ENCODE peak calls at places on chromosome 5, in four cellular contexts. One of them, this sample, is unnamed. For H3K9me3, the result is how much of the 10 kb centered on the place peaks cover.

GRCh38 chr5:32030686-32031478 is 143.2 kb downstream of the GOLPH3 start:
- DNase-seq in PC-3: no peak
- DNase-seq in neural progenitor cell: no peak
- DNase-seq in A549: no peak
- DNase-seq in this sample: no peak

GRCh38 chr5:72356361-72356760 is 36.2 kb downstream of the PTCD2 start:
- DNase-seq in neural progenitor cell: no peak
- DNase-seq in A549: no peak
- DNase-seq in PC-3: no peak
- DNase-seq in this sample: no peak

GRCh38 chr5:79020861-79021561 is 35.9 kb upstream of the ARSB start:
- DNase-seq in A549: peak
- DNase-seq in neural progenitor cell: peak
- DNase-seq in PC-3: peak
- DNase-seq in this sample: peak

GRCh38 chr5:164748861-164749260 is 1243.4 kb downstream of the MAT2B start:
- DNase-seq in A549: no peak
- DNase-seq in PC-3: no peak
- DNase-seq in neural progenitor cell: no peak
- DNase-seq in this sample: no peak

GRCh38 chr5:51039915-51040314 is 343.3 kb upstream of the ISL1 start:
- DNase-seq in neural progenitor cell: no peak
- DNase-seq in PC-3: no peak
- DNase-seq in A549: no peak
- DNase-seq in this sample: no peak

GRCh38 chr5:180433029-180433416 is 61.2 kb upstream of the CNOT6 start:
- DNase-seq in neural progenitor cell: no peak
- DNase-seq in A549: no peak
- DNase-seq in PC-3: no peak
- DNase-seq in this sample: no peak

GRCh38 chr5:165576678-165577275 is 2071.4 kb downstream of the MAT2B start:
- DNase-seq in A549: no peak
- DNase-seq in PC-3: no peak
- DNase-seq in neural progenitor cell: no peak
- DNase-seq in this sample: no peak

GRCh38 chr5:167912944-167913343 is 378.5 kb upstream of the WWC1 start:
- DNase-seq in neural progenitor cell: no peak
- DNase-seq in PC-3: no peak
- DNase-seq in A549: no peak
- DNase-seq in this sample: no peak

GRCh38 chr5:137344723-137345322 is 154.3 kb downstream of the SPOCK1 start:
- DNase-seq in neural progenitor cell: peak
- DNase-seq in PC-3: peak
- DNase-seq in A549: peak
- DNase-seq in this sample: peak

GRCh38 chr5:17001418-17001817 is 65.3 kb upstream of the MYO10 start:
- DNase-seq in neural progenitor cell: no peak
- DNase-seq in PC-3: peak
- DNase-seq in A549: no peak
- DNase-seq in this sample: no peak

GRCh38 chr5:17005087-17005828 is 69.2 kb upstream of the MYO10 start:
- DNase-seq in neural progenitor cell: peak
- DNase-seq in PC-3: no peak
- DNase-seq in A549: no peak
- DNase-seq in this sample: no peak

GRCh38 chr5:17004441-17005086 is 68.5 kb upstream of the MYO10 start:
- DNase-seq in neural progenitor cell: no peak
- DNase-seq in A549: no peak
- DNase-seq in PC-3: no peak
- DNase-seq in this sample: no peak

GRCh38 chr5:16995372-16995771 is 59.3 kb upstream of the MYO10 start:
- DNase-seq in neural progenitor cell: no peak
- DNase-seq in A549: no peak
- DNase-seq in PC-3: no peak
- DNase-seq in this sample: no peak

DNA sequence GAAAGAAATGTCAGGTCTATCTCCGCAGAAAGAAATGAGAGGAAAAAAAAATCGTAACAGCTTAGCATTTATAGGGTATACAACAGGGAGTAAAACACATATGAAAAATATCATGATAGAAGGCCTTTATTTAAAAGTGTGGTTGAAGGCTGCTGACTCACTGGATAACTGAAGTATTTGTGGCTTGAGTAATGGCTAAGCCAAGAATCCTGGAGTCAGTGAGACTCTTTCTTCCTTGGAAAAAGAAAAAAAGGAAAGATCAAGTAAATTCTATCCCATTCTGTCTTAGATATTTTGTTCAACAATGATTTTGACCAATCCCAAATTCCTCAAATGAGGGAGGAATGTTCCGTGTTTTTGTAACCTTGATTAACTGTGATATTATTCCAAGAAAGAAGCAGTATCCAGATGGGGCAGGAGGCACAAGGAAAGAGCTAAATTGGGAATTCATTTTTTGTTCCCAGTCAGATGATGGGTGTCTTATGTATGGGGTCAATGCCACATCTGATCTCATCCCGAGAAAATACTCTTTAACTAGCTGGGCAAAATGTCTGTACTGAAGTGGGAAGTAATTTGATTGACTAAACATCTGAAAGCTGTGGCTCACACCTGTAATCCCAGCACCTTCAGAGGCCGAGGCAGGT is 64.3 kb upstream of the MYO10 start:
- DNase-seq in PC-3: peak
- DNase-seq in A549: peak
- DNase-seq in neural progenitor cell: no peak
- DNase-seq in this sample: no peak
- H3K4me2 ChIP-seq in PC-3: peak
- H3K4me2 ChIP-seq in A549: peak
- H3K4me2 ChIP-seq in neural progenitor cell: no peak
- H3K4me2 ChIP-seq in this sample: no peak

GRCh38 chr5:127762412-127762811 is 59.2 kb downstream of the CCDC192 start:
- DNase-seq in A549: no peak
- DNase-seq in neural progenitor cell: no peak
- DNase-seq in PC-3: no peak
- DNase-seq in this sample: no peak
- TF ChIP-seq CTCF in A549: no peak
- TF ChIP-seq CTCF in neural progenitor cell: no peak
- TF ChIP-seq CTCF in PC-3: no peak
- TF ChIP-seq CTCF in this sample: no peak

GRCh38 chr5:2696156-2696807 is 55.2 kb downstream of the IRX2 start:
- DNase-seq in PC-3: no peak
- DNase-seq in A549: no peak
- DNase-seq in neural progenitor cell: no peak
- DNase-seq in this sample: no peak
- H3K9me3 ChIP-seq in PC-3: under half
- H3K9me3 ChIP-seq in A549: under half
- H3K9me3 ChIP-seq in neural progenitor cell: under half
- H3K9me3 ChIP-seq in this sample: under half

GRCh38 chr5:39176740-39177628 is 42.4 kb downstream of the FYB1 start:
- DNase-seq in A549: no peak
- DNase-seq in neural progenitor cell: no peak
- DNase-seq in PC-3: no peak
- DNase-seq in this sample: no peak

GRCh38 chr5:39175273-39175955 is 43.9 kb downstream of the FYB1 start:
- DNase-seq in PC-3: no peak
- DNase-seq in A549: no peak
- DNase-seq in neural progenitor cell: no peak
- DNase-seq in this sample: no peak

GRCh38 chr5:39178856-39179255 is 40.5 kb downstream of the FYB1 start:
- DNase-seq in PC-3: no peak
- DNase-seq in neural progenitor cell: no peak
- DNase-seq in A549: no peak
- DNase-seq in this sample: no peak

GRCh38 chr5:39178171-39178570 is 41.2 kb downstream of the FYB1 start:
- DNase-seq in neural progenitor cell: no peak
- DNase-seq in A549: no peak
- DNase-seq in PC-3: peak
- DNase-seq in this sample: no peak

GRCh38 chr5:39177629-39177959 is 41.8 kb downstream of the FYB1 start:
- DNase-seq in PC-3: no peak
- DNase-seq in A549: no peak
- DNase-seq in neural progenitor cell: no peak
- DNase-seq in this sample: no peak
- H3K4me2 ChIP-seq in PC-3: no peak
- H3K4me2 ChIP-seq in A549: peak
- H3K4me2 ChIP-seq in neural progenitor cell: no peak
- H3K4me2 ChIP-seq in this sample: no peak

DNA sequence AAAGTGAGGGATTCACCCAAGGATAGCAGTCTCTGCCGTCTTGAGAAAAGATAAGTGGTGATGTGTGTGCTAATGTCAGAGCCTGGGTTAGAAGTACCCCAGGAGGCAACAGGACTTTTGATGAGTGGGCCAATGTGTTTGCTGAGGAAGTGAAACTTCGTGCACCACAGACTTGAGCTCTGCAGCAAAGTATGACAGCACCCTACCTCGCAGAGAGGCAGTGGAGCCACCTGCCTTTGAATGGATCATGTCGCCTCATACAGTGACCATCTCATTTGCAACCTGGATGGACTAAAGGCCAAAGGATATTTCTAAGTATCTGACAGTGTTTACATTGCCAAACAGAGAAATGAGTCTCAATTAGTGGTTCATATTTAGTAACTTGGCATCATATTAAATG is 593.9 kb upstream of the GRAMD2B start:
- DNase-seq in PC-3: no peak
- DNase-seq in A549: no peak
- DNase-seq in neural progenitor cell: no peak
- DNase-seq in this sample: peak
- TF ChIP-seq CTCF in PC-3: no peak
- TF ChIP-seq CTCF in A549: no peak
- TF ChIP-seq CTCF in neural progenitor cell: no peak
- TF ChIP-seq CTCF in this sample: peak

DNA sequence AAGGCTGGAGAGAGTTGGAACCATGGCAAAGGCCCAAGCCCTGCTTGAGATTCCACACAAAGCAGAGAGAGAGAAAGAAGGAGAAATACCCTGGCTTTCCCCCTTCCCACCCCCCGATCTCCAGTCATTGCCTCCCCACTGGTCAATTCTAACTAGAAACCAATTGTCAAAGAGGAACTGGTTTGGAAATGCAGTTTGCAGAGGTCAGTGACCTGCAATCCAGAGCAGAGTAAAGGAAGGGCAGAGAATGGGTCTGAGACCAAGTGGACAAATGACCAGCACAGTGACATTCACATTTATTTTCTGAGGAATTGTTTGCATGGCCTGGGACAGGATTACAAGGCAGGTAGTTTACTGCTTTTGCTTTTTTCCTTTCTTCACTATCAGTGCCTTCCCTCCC is 37.5 kb upstream of the ZFYVE16 start:
- DNase-seq in PC-3: no peak
- DNase-seq in neural progenitor cell: peak
- DNase-seq in A549: no peak
- DNase-seq in this sample: no peak
- H3K9me3 ChIP-seq in PC-3: under half
- H3K9me3 ChIP-seq in neural progenitor cell: under half
- H3K9me3 ChIP-seq in A549: under half
- H3K9me3 ChIP-seq in this sample: under half

GRCh38 chr5:35416217-35416988 is 186.1 kb upstream of the PRLR start:
- DNase-seq in A549: no peak
- DNase-seq in neural progenitor cell: no peak
- DNase-seq in PC-3: no peak
- DNase-seq in this sample: no peak

GRCh38 chr5:35420200-35420599 is 189.9 kb upstream of the PRLR start:
- DNase-seq in PC-3: no peak
- DNase-seq in A549: no peak
- DNase-seq in neural progenitor cell: no peak
- DNase-seq in this sample: no peak

GRCh38 chr5:35415305-35415704 is 185.0 kb upstream of the PRLR start:
- DNase-seq in neural progenitor cell: no peak
- DNase-seq in A549: no peak
- DNase-seq in PC-3: no peak
- DNase-seq in this sample: no peak

GRCh38 chr5:35417040-35417439 is 186.8 kb upstream of the PRLR start:
- DNase-seq in A549: no peak
- DNase-seq in neural progenitor cell: no peak
- DNase-seq in PC-3: no peak
- DNase-seq in this sample: no peak
- H3K4me2 ChIP-seq in A549: no peak
- H3K4me2 ChIP-seq in neural progenitor cell: no peak
- H3K4me2 ChIP-seq in PC-3: no peak
- H3K4me2 ChIP-seq in this sample: no peak

GRCh38 chr5:30414078-30414477 is 779.4 kb upstream of the CDH6 start:
- DNase-seq in neural progenitor cell: no peak
- DNase-seq in A549: no peak
- DNase-seq in PC-3: no peak
- DNase-seq in this sample: no peak

DNA sequence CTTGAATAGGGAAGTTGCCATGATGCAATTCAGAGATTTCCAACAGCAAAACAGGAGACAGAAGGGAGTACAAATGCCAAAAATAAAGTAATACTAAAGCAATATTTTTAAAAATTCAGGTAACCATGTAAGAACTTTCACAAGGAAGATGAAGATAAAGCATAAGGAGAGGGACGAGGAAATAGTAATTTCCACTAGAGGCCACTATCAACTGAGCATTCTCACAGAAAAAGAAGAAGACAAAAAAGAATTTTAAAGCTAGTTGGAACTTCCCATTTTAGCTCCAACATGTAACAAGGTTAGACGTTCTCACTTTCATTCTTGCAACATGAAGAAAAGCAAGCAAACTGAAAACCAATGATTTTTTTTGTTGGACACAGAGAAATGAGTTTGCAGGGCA is 779.9 kb upstream of the CDH6 start:
- DNase-seq in PC-3: peak
- DNase-seq in neural progenitor cell: no peak
- DNase-seq in A549: no peak
- DNase-seq in this sample: no peak
- TF ChIP-seq CTCF in PC-3: peak
- TF ChIP-seq CTCF in neural progenitor cell: peak
- TF ChIP-seq CTCF in A549: no peak
- TF ChIP-seq CTCF in this sample: no peak

GRCh38 chr5:178899289-178899688 is 3.6 kb downstream of the ZFP2 start:
- DNase-seq in neural progenitor cell: no peak
- DNase-seq in A549: no peak
- DNase-seq in PC-3: no peak
- DNase-seq in this sample: no peak

DNA sequence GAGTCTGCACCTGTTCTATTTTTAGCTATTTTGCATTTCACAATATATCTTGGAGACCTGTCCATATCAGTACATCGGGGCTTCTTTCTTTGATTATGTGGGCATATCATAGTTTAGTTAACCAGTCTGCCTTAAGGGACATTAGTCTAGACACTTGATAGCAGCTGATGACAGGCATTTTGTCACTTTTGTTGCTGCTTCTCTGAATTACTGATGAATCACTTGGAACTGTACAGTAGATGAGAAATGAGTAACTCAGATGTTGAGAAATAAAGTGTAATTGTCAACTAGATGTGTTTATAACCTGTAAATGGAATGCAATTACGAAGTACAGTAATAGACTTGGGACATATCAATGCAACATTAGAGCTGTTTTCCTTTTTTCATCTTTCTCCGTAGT is 7.1 kb downstream of the ZFP2 start:
- DNase-seq in PC-3: no peak
- DNase-seq in neural progenitor cell: no peak
- DNase-seq in A549: no peak
- DNase-seq in this sample: no peak
- H3K9me3 ChIP-seq in PC-3: under half
- H3K9me3 ChIP-seq in neural progenitor cell: under half
- H3K9me3 ChIP-seq in A549: half or more
- H3K9me3 ChIP-seq in this sample: under half